ENCODE peak calls at places on chromosomes 12 and 14, in seven cellular contexts. E is activated T-cell treated with anti-CD3 and anti-CD28 coated beads, Interleukin-2, amount 50 U/mL, for 1 hour; F is SW480; O is EL; T is M059J; P is AG04449; R is MG63. C is an unnamed sample.

GRCh38 chr14:30389134-30389900 is 169.6 kb upstream of the G2E3 start:
- DNase-seq in R (peak), P (no peak), E (no peak), O (peak), F (no peak), T (peak), C (peak)

GRCh38 chr12:127393896-127394295 is 873.1 kb upstream of the TMEM132C start:
- DNase-seq in T (peak), P (peak), R (peak), O (peak), F (no peak), E (no peak), C (peak)

GRCh38 chr12:22627351-22627750 is 2.4 kb downstream of the ETNK1 start:
- DNase-seq in T (no peak), F (no peak), P (no peak), O (no peak), E (no peak), R (no peak), C (no peak)

GRCh38 chr12:3105690-3106479 is 28.7 kb downstream of the TSPAN9 start:
- DNase-seq in F (no peak), O (no peak), R (no peak), T (no peak), E (no peak), P (no peak), C (no peak)

GRCh38 chr12:51890511-51891171 is 2.7 kb downstream of the ANKRD33 start:
- DNase-seq in P (no peak), E (no peak), F (no peak), R (no peak), T (no peak), O (no peak), C (no peak)

GRCh38 chr12:94621662-94622359 is 28.5 kb downstream of the TMCC3 start:
- DNase-seq in E (no peak), O (peak), R (peak), P (no peak), F (peak), T (peak), C (peak)

GRCh38 chr12:18907793-18908580 is 170.1 kb downstream of the CAPZA3 start:
- DNase-seq in R (no peak), F (no peak), O (no peak), E (no peak), T (no peak), P (no peak), C (no peak)

GRCh38 chr12:2092890-2093289 is 40.1 kb downstream of the CACNA1C start:
- DNase-seq in T (peak), F (no peak), E (no peak), R (peak), P (no peak), O (peak), C (no peak)

GRCh38 chr12:91349451-91349850 is 166.8 kb upstream of the DCN start:
- DNase-seq in F (no peak), E (no peak), R (peak), T (peak), P (no peak), O (no peak), C (no peak)

GRCh38 chr12:125222876-125223275 is 157.6 kb downstream of the AACS start:
- DNase-seq in P (no peak), F (no peak), E (no peak), R (no peak), T (no peak), O (no peak), C (no peak)

GRCh38 chr12:9669534-9669933 is at the start of gene CLEC2D:
- DNase-seq in O (no peak), E (no peak), P (no peak), T (no peak), R (no peak), F (no peak), C (no peak)

GRCh38 chr14:20684662-20685456 is 499 bp downstream of the RNASE4 start:
- DNase-seq in O (peak), P (no peak), R (peak), T (peak), E (no peak), F (peak), C (peak)